ENCODE peak calls at places on chromosomes 6 and 20, in five cellular contexts. U is H1, S is HCT116, M is K562, Q is HepG2. Z is an unnamed sample.

GRCh38 chr6:158006821-158007570 is 25.3 kb downstream of the SYNJ2 start:
- DNase-seq in Q (no peak), S (no peak), U (no peak), M (no peak), Z (no peak)

GRCh38 chr6:107786709-107787588 is 37.2 kb downstream of the SCML4 start:
- DNase-seq in M (no peak), U (peak; percentile 26), Q (no peak), S (no peak), Z (peak; percentile 21)

GRCh38 chr20:9053108-9053507 is 15.8 kb upstream of the PLCB4 start:
- DNase-seq in Q (no peak), S (no peak), U (no peak), M (no peak), Z (no peak)

GRCh38 chr6:26388014-26388413 is 5.1 kb downstream of the BTN2A2 start:
- DNase-seq in Q (peak; percentile 65), M (no peak), S (no peak), U (no peak), Z (no peak)

GRCh38 chr20:33689973-33690372 is 3.8 kb upstream of the E2F1 start:
- DNase-seq in S (no peak), U (no peak), M (peak; percentile 92), Q (peak; percentile 50), Z (no peak)

GRCh38 chr20:310645-311044 is 13.3 kb downstream of the ZCCHC3 start:
- DNase-seq in M (no peak), U (no peak), Q (no peak), S (no peak), Z (no peak)

GRCh38 chr6:34285571-34285970 is 36.8 kb upstream of the SMIM29 start:
- DNase-seq in M (no peak), Q (no peak), U (no peak), S (no peak), Z (no peak)

GRCh38 chr6:144252289-144252688 is 32.8 kb upstream of the UTRN start:
- DNase-seq in M (no peak), S (no peak), Q (no peak), U (no peak), Z (no peak)

GRCh38 chr20:7285918-7286556 is 518.6 kb downstream of the BMP2 start:
- DNase-seq in Q (peak; percentile 80), S (peak; percentile 19), U (peak; percentile 77), M (peak; percentile 48), Z (peak; percentile 12)

GRCh38 chr6:134331255-134331654 is 13.3 kb upstream of the SGK1 start:
- DNase-seq in Q (no peak), S (no peak), U (no peak), M (no peak), Z (no peak)

GRCh38 chr6:158142789-158143188 is 25.3 kb downstream of the SERAC1 start:
- DNase-seq in S (no peak), Q (peak; percentile 70), U (no peak), M (no peak), Z (no peak)

GRCh38 chr6:162264581-162264980 is 463.0 kb downstream of the PRKN start:
- DNase-seq in S (no peak), U (no peak), M (no peak), Q (no peak), Z (no peak)

GRCh38 chr20:41418739-41419293 is 52.2 kb upstream of the EMILIN3 start:
- DNase-seq in Q (no peak), U (no peak), M (no peak), S (no peak), Z (no peak)

GRCh38 chr20:9660236-9660868 is 146.0 kb downstream of the LAMP5 start:
- DNase-seq in Q (peak; percentile 16), M (peak; percentile 3), S (no peak), U (peak; percentile 54), Z (no peak)

GRCh38 chr6:90190181-90190580 is 106.5 kb downstream of the BACH2 start:
- DNase-seq in U (no peak), M (no peak), Q (no peak), S (no peak), Z (no peak)

GRCh38 chr6:143348531-143348930 is 102.0 kb downstream of the ADAT2 start:
- DNase-seq in U (no peak), S (no peak), Q (no peak), M (no peak), Z (no peak)

GRCh38 chr20:62830821-62831220 is 14.0 kb downstream of the COL9A3 start:
- DNase-seq in M (peak; percentile 42), Q (no peak), S (no peak), U (no peak), Z (no peak)
- TF ChIP-seq SRF in M (no peak), Q (no peak), S (no peak), U (no peak), Z (no peak)

GRCh38 chr6:170088349-170088951 is 202.4 kb downstream of the DLL1 start:
- DNase-seq in S (no peak), M (no peak), U (no peak), Q (no peak), Z (no peak)
- TF ChIP-seq SRF in S (no peak), M (no peak), U (no peak), Q (no peak), Z (no peak)

DNA sequence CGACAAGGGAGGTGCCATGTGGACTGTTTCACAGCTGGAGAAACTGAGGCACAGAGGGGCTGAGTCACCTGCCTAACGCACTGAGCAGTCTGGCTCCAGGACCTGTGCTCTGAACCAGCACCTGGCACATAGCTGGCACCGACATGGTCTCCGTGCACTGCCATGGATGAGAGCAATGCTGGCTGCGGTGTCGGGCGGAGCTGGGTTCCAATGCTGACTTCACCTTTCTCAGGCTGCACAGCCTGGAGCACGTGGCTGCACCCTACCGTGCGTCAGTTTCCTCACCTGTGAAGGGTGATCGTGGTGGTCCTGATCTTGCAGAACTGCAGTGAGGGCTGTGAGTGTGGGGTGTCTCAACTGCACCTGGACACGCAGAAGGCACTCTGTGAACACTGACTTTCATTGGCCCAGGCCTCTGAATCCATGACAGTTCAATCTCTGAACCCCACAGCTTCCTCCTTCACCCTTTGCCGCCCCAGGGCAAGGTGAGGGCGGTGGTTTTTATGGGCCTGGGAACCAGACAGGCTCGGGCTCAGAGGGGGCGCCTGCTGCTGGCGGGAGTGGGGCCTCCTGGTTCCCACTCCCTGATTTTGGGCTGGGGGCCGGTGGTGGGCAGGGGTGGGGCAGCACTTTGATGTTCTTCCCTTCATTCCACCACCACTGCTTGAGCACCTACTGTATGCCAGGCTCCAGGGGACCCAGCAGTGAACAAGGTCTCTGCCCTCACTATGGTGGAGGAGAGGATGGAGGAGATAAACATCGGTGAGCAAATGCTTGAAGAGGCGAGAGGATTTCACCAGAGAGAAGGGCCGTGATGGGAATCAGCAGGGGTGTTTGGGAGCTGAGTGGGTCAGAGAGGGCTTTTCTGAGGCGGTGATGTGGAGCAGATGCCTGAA is 102.9 kb downstream of the CEBPB start:
- DNase-seq in S (no peak), U (no peak), Q (no peak), M (no peak), Z (no peak)
- TF ChIP-seq SRF in S (no peak), U (no peak), Q (no peak), M (no peak), Z (no peak)

GRCh38 chr6:170165085-170165484 is 125.8 kb downstream of the DLL1 start:
- DNase-seq in S (no peak), Q (no peak), M (no peak), U (no peak), Z (no peak)

GRCh38 chr6:170167657-170168159 is 123.2 kb downstream of the DLL1 start:
- DNase-seq in Q (no peak), U (no peak), M (no peak), S (no peak), Z (no peak)

GRCh38 chr6:170164271-170164900 is 126.5 kb downstream of the DLL1 start:
- DNase-seq in U (no peak), M (no peak), Q (no peak), S (no peak), Z (no peak)

GRCh38 chr6:170165501-170166117 is 125.3 kb downstream of the DLL1 start:
- DNase-seq in M (no peak), S (no peak), Q (no peak), U (no peak), Z (no peak)

DNA sequence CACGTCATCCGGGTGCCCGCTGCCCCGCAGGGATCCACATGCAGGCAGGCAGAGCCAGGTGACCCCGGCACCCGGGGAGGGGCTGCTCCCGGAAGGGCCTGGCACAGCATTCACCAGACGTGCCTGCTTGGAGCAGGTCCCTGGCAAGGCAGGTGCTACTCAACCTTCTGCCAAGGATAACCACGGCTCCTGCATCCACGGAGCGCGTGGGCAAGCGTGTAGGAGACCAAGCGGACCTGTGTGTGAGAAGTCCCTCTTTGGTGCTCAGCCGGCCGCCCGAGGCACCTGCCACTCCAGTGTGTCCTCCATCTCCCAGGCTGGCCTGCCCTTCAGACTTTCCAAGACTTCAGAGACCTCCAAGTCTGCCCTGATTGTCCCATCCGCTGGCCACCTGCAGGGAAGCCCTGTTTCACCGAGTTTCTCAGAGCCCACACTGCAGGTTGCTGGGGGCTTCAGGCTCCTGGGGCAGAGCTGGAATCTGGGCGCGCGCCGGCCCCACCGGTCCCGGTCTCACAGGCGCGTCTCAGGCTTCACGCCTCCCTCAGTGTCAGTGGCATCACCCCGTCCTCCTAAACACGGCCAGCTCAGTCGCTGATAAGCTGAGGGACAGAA is 124.3 kb downstream of the DLL1 start:
- DNase-seq in Q (no peak), U (no peak), M (no peak), S (no peak), Z (no peak)
- TF ChIP-seq SRF in Q (no peak), U (no peak), M (no peak), S (no peak), Z (no peak)

DNA sequence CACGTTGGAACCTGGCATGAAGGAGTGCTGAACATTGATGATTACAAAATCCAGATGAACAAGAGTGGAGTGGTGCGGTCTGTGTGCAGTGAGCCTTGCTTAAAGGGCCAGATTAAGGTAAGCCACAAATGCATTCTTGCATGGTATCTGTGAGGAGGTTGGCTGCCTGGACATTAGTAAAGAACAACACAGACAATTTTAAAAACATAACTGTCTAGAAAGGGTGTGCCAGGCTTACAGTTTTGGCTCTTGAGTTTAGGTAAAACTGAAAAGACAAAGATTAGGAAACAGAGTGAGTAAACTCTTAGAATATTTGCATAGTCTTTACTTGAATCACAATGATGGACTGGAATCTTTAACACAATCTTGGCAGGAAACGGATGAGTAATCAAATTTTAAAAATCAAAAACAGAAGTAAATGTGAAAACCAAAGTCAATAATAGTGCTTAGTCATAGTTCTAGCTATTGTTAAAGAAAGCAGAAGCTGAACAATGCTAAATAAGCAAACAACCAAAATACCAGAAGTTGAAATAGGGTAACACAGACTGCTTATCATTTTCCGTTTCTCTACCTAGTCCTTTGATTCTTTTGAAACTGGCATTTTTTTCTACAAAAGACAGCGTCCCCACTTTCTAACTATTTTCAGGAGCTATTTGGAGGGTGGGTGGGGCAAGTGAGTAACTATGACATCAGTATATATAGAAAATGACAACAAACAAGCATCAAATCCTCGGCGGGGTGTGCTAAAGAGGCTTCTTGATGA is 185.9 kb upstream of the RAB32 start:
- DNase-seq in S (no peak), M (no peak), Q (no peak), U (no peak), Z (peak; percentile 13)
- TF ChIP-seq SRF in S (no peak), M (no peak), Q (no peak), U (no peak), Z (no peak)